ENCODE peak calls at places on chromosomes 11 and 22, in four cellular contexts. One of them, this sample, is unnamed.

GRCh38 chr11:1653541-1654387 is 24.2 kb downstream of the KRTAP5-5 start:
- DNase-seq in H1: no peak
- DNase-seq in GM12878: no peak
- DNase-seq in HepG2: no peak
- DNase-seq in this sample: no peak

GRCh38 chr11:235180-235997 is 753 bp downstream of the SIRT3 start:
- DNase-seq in GM12878: no peak
- DNase-seq in HepG2: no peak
- DNase-seq in H1: no peak
- DNase-seq in this sample: no peak

GRCh38 chr11:123430736-123431356 is 777 bp downstream of the GRAMD1B start:
- DNase-seq in H1: no peak
- DNase-seq in GM12878: no peak
- DNase-seq in HepG2: no peak
- DNase-seq in this sample: no peak

GRCh38 chr11:2177081-2177480 is 5.5 kb upstream of the TH start:
- DNase-seq in H1: no peak
- DNase-seq in GM12878: no peak
- DNase-seq in HepG2: no peak
- DNase-seq in this sample: no peak

GRCh38 chr22:36590441-36591056 is 61.6 kb upstream of the EIF3D start:
- DNase-seq in GM12878: no peak
- DNase-seq in H1: no peak
- DNase-seq in HepG2: no peak
- DNase-seq in this sample: no peak

GRCh38 chr22:36874731-36875130 is 13.9 kb downstream of the NCF4 start:
- DNase-seq in HepG2: no peak
- DNase-seq in GM12878: no peak
- DNase-seq in H1: no peak
- DNase-seq in this sample: no peak

GRCh38 chr11:112229746-112230433 is 3.7 kb downstream of the PTS start:
- DNase-seq in HepG2: no peak
- DNase-seq in GM12878: no peak
- DNase-seq in H1: no peak
- DNase-seq in this sample: no peak

GRCh38 chr11:129930743-129931142 is 35.4 kb upstream of the NFRKB start:
- DNase-seq in H1: no peak
- DNase-seq in HepG2: no peak
- DNase-seq in GM12878: no peak
- DNase-seq in this sample: no peak

GRCh38 chr11:62846177-62846576 is 6.8 kb upstream of the WDR74 start:
- DNase-seq in H1: no peak
- DNase-seq in HepG2: peak; percentile 69
- DNase-seq in GM12878: no peak
- DNase-seq in this sample: no peak

GRCh38 chr11:7630002-7630401 is 43.3 kb downstream of the CYB5R2 start:
- DNase-seq in GM12878: no peak
- DNase-seq in H1: no peak
- DNase-seq in HepG2: no peak
- DNase-seq in this sample: no peak

GRCh38 chr11:27294654-27295053 is 68.4 kb downstream of the CCDC34 start:
- DNase-seq in GM12878: no peak
- DNase-seq in H1: no peak
- DNase-seq in HepG2: no peak
- DNase-seq in this sample: no peak

GRCh38 chr11:36247493-36247892 is 41.7 kb downstream of the COMMD9 start:
- DNase-seq in GM12878: no peak
- DNase-seq in HepG2: no peak
- DNase-seq in H1: no peak
- DNase-seq in this sample: no peak

GRCh38 chr11:28043930-28044709 is 63.8 kb downstream of the KIF18A start:
- DNase-seq in GM12878: no peak
- DNase-seq in H1: no peak
- DNase-seq in HepG2: no peak
- DNase-seq in this sample: no peak

GRCh38 chr11:120130176-120130980 is 7.5 kb downstream of the TRIM29 start:
- DNase-seq in HepG2: no peak
- DNase-seq in H1: no peak
- DNase-seq in GM12878: no peak
- DNase-seq in this sample: no peak

GRCh38 chr11:122183933-122184332 is 67.9 kb upstream of the BLID start:
- DNase-seq in HepG2: no peak
- DNase-seq in H1: no peak
- DNase-seq in GM12878: no peak
- DNase-seq in this sample: no peak

GRCh38 chr11:2217211-2218081 is 45.8 kb upstream of the TH start:
- DNase-seq in GM12878: no peak
- DNase-seq in H1: no peak
- DNase-seq in HepG2: no peak
- DNase-seq in this sample: no peak

GRCh38 chr11:77761481-77761880 is 59.0 kb downstream of the RSF1 start:
- DNase-seq in GM12878: no peak
- DNase-seq in H1: no peak
- DNase-seq in HepG2: no peak
- DNase-seq in this sample: no peak

GRCh38 chr11:43989162-43989961 is 46.9 kb downstream of the C11orf96 start:
- DNase-seq in H1: no peak
- DNase-seq in HepG2: no peak
- DNase-seq in GM12878: no peak
- DNase-seq in this sample: no peak

GRCh38 chr11:130711193-130711592 is 205.1 kb downstream of the SNX19 start:
- DNase-seq in GM12878: no peak
- DNase-seq in HepG2: no peak
- DNase-seq in H1: no peak
- DNase-seq in this sample: no peak

GRCh38 chr22:47691152-47691895 is 928.9 kb downstream of the TBC1D22A start:
- DNase-seq in GM12878: no peak
- DNase-seq in H1: no peak
- DNase-seq in HepG2: no peak
- DNase-seq in this sample: no peak

GRCh38 chr11:62925308-62925707 is 4.1 kb upstream of the CHRM1 start:
- DNase-seq in GM12878: no peak
- DNase-seq in H1: no peak
- DNase-seq in HepG2: no peak
- DNase-seq in this sample: no peak

GRCh38 chr11:2471804-2472096 is 26.9 kb downstream of the KCNQ1 start:
- DNase-seq in H1: no peak
- DNase-seq in HepG2: no peak
- DNase-seq in GM12878: no peak
- DNase-seq in this sample: no peak

GRCh38 chr22:37623075-37624016 is 14.7 kb downstream of the GGA1 start:
- DNase-seq in HepG2: peak; percentile 50
- DNase-seq in H1: no peak
- DNase-seq in GM12878: no peak
- DNase-seq in this sample: peak; percentile 70

GRCh38 chr11:117457031-117457785 is 129.6 kb downstream of the CEP164 start:
- DNase-seq in HepG2: no peak
- DNase-seq in GM12878: no peak
- DNase-seq in H1: no peak
- DNase-seq in this sample: no peak

GRCh38 chr11:117457835-117458234 is 130.2 kb downstream of the CEP164 start:
- DNase-seq in H1: no peak
- DNase-seq in GM12878: no peak
- DNase-seq in HepG2: no peak
- DNase-seq in this sample: no peak

GRCh38 chr11:117453886-117454563 is 126.4 kb downstream of the CEP164 start:
- DNase-seq in HepG2: no peak
- DNase-seq in GM12878: no peak
- DNase-seq in H1: no peak
- DNase-seq in this sample: no peak

GRCh38 chr11:117454564-117454917 is 126.9 kb downstream of the CEP164 start:
- DNase-seq in HepG2: no peak
- DNase-seq in H1: no peak
- DNase-seq in GM12878: no peak
- DNase-seq in this sample: no peak

GRCh38 chr11:117456027-117456720 is 128.5 kb downstream of the CEP164 start:
- DNase-seq in H1: no peak
- DNase-seq in GM12878: peak; percentile 71
- DNase-seq in HepG2: no peak
- DNase-seq in this sample: no peak
- TF ChIP-seq CHD2 in H1: no peak
- TF ChIP-seq CHD2 in GM12878: no peak
- TF ChIP-seq CHD2 in HepG2: no peak
- TF ChIP-seq CHD2 in this sample: no peak

DNA sequence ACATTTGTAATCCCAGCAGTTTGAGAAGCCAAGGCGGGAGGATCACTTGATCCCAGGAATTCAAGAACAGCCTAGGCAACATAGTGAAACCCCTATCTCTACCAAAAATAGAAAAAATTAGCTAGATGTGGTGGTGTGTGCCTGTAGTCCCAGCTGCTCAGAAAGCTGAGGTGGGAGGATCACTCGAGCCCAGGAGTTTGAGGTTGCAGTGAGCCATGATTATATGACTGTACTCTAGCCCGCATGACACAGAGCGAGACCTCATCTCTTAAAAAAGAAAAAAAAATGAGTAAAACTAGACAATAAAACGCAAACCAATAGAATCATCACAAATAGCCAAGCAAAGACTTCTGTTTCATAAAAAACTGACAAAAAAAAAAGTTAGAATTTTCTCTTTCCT is 21.8 kb downstream of the NUCB2 start:
- DNase-seq in H1: no peak
- DNase-seq in HepG2: no peak
- DNase-seq in GM12878: no peak
- DNase-seq in this sample: no peak
- TF ChIP-seq SP1 in H1: no peak
- TF ChIP-seq SP1 in HepG2: no peak
- TF ChIP-seq SP1 in GM12878: no peak
- TF ChIP-seq SP1 in this sample: no peak

DNA sequence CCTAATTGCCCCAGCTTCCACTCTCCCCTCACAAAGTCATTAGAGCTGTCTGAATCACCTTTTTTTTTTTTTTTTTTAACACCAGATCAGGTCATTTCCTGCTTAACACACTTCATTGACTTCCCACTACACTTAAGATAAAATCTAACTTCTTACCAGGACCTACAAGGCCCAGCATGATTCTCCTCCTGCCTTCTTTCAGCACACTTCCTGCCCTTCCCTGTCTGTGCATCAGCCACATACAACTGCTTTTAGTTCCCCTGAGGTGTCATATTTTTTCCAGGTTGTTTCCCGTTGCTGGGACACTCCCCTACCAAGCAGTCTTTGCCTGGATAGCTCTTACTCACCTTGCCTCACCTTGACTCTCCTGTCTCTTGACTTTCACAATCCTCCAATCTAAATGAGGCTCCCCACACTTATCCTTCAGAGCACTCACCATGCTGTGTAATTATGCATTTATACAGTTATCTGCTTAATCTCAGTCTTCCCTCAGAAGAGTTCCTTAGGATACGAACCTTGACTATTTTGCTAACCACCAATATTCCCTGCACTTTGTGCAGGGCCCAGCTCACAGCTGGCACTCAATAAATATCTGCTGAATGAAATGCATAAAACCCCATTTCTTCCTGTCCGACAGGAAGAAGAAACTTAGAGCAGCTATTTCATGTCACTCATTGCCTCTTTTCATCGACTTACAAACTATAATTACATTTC is 96.6 kb upstream of the AKIP1 start:
- DNase-seq in HepG2: no peak
- DNase-seq in H1: no peak
- DNase-seq in GM12878: no peak
- DNase-seq in this sample: no peak
- TF ChIP-seq CHD2 in HepG2: no peak
- TF ChIP-seq CHD2 in H1: no peak
- TF ChIP-seq CHD2 in GM12878: no peak
- TF ChIP-seq CHD2 in this sample: no peak

GRCh38 chr22:26779929-26780328 is 122.5 kb downstream of the MIAT start:
- DNase-seq in HepG2: no peak
- DNase-seq in GM12878: no peak
- DNase-seq in H1: no peak
- DNase-seq in this sample: no peak

GRCh38 chr22:26781062-26781461 is 123.7 kb downstream of the MIAT start:
- DNase-seq in GM12878: no peak
- DNase-seq in H1: no peak
- DNase-seq in HepG2: no peak
- DNase-seq in this sample: no peak

GRCh38 chr22:26779108-26779507 is 121.7 kb downstream of the MIAT start:
- DNase-seq in H1: no peak
- DNase-seq in HepG2: no peak
- DNase-seq in GM12878: no peak
- DNase-seq in this sample: no peak

GRCh38 chr22:26783886-26784285 is 126.5 kb downstream of the MIAT start:
- DNase-seq in GM12878: no peak
- DNase-seq in H1: no peak
- DNase-seq in HepG2: no peak
- DNase-seq in this sample: no peak

DNA sequence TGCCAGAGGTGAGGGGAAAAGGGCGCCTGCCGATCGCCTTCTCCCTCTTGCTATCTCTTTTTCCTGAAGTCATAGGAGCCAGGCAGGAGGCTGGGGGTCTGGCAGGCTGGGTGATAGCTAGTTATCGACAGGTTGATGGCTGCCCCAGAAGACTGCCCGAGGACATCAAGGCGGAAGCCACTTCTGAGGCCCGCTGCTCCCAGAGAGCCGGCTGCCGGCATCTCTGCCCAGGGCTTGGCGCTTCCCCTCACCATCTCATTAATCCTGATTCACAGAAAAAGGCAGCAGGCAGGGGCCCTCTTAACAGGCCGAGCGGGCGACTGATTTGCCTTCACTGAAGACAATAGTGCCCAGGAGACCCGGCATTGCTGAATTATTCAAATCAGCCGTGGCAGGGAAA is 124.2 kb downstream of the MIAT start:
- DNase-seq in H1: no peak
- DNase-seq in HepG2: no peak
- DNase-seq in GM12878: no peak
- DNase-seq in this sample: no peak
- TF ChIP-seq SP1 in H1: no peak
- TF ChIP-seq SP1 in HepG2: no peak
- TF ChIP-seq SP1 in GM12878: no peak
- TF ChIP-seq SP1 in this sample: no peak

GRCh38 chr11:9802291-9802861 is 138.5 kb downstream of the SWAP70 start:
- DNase-seq in HepG2: no peak
- DNase-seq in H1: no peak
- DNase-seq in GM12878: no peak
- DNase-seq in this sample: no peak
- TF ChIP-seq CHD2 in HepG2: no peak
- TF ChIP-seq CHD2 in H1: no peak
- TF ChIP-seq CHD2 in GM12878: no peak
- TF ChIP-seq CHD2 in this sample: no peak

DNA sequence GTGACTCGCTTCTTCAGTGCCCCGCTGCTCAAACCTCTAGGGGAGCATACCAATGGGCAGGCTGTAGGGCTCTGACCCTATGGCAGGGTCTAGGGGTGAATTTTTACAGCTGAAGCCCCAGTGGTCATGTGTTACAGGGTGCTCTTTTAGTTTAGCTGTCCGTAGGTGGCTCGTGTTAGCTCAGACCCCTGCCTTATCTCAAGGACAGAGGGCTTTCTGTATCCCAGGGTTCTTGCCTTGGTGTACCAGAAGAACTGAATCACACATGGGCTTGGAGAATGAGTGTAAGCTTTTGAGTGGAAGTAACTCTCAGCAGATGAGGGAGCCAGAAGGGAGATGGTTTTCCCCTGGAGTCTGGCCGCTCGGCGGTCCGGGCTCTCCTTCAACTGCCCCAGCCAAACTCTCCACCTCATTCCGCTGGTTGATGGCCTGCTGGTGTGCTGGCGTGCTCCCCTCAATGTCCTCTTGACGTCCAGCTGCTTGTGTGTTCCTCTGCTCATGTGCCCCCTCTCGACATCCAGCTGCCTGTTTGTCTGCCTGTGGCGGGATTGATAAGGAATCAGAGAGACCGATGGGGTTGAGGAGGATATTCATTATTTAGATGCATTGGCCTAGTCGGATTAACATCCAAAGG is 37.5 kb downstream of the BIRC2 start:
- DNase-seq in H1: no peak
- DNase-seq in HepG2: no peak
- DNase-seq in GM12878: no peak
- DNase-seq in this sample: peak; percentile 82
- TF ChIP-seq SP1 in H1: no peak
- TF ChIP-seq SP1 in HepG2: no peak
- TF ChIP-seq SP1 in GM12878: no peak
- TF ChIP-seq SP1 in this sample: no peak

This sample was measured in K562.